ENCODE peak calls at places on chromosomes 5 and 9, in eight cellular contexts. Y, P, Z, L, N, D, I and B are unnamed samples.

GRCh38 chr5:68745459-68745858 is 348.4 kb upstream of the SLC30A5 start:
- DNase-seq in D (no peak), I (no peak), L (no peak), Z (no peak), N (no peak), Y (no peak), P (no peak), B (no peak)

GRCh38 chr5:149466457-149466972 is 84.7 kb downstream of the CSNK1A1 start:
- DNase-seq in I (no peak), P (no peak), Y (no peak), D (no peak), N (peak), L (peak), Z (no peak), B (no peak)

GRCh38 chr5:143078321-143078720 is 308.1 kb downstream of the ARHGAP26 start:
- DNase-seq in L (no peak), D (no peak), Z (no peak), Y (no peak), N (no peak), P (no peak), I (no peak), B (no peak)

GRCh38 chr5:158020555-158021418 is 161.8 kb upstream of the CLINT1 start:
- DNase-seq in Y (no peak), L (no peak), P (no peak), Z (no peak), I (no peak), N (no peak), D (no peak), B (no peak)

GRCh38 chr5:124059200-124059599 is 547.2 kb downstream of the CSNK1G3 start:
- DNase-seq in N (no peak), L (no peak), D (no peak), Y (no peak), P (no peak), Z (no peak), I (no peak), B (no peak)

GRCh38 chr9:69470186-69470977 is 145.4 kb downstream of the ENTREP1 start:
- DNase-seq in Z (no peak), L (no peak), D (no peak), P (no peak), I (no peak), Y (no peak), N (no peak), B (no peak)

GRCh38 chr5:134252671-134253070 is 26.8 kb upstream of the PPP2CA start:
- DNase-seq in L (no peak), P (no peak), I (no peak), N (no peak), Z (no peak), D (no peak), Y (no peak), B (no peak)

GRCh38 chr5:55364537-55365055 is 56.8 kb downstream of the MTREX start:
- DNase-seq in N (no peak), D (no peak), Y (no peak), P (no peak), I (peak), Z (no peak), L (no peak), B (no peak)

GRCh38 chr9:125966456-125966855 is 219.3 kb downstream of the PBX3 start:
- DNase-seq in I (no peak), D (no peak), Z (no peak), Y (no peak), N (no peak), P (no peak), L (no peak), B (no peak)

GRCh38 chr5:76818844-76819831 is at the start of gene F2RL1:
- DNase-seq in L (no peak), D (peak), P (peak), I (no peak), Y (peak), N (no peak), Z (peak), B (peak)

GRCh38 chr5:135241536-135241935 is 157.5 kb downstream of the MACROH2A1 start:
- DNase-seq in Z (no peak), N (no peak), L (no peak), D (no peak), P (no peak), I (no peak), Y (peak), B (no peak)

GRCh38 chr9:2087500-2088313 is 72.6 kb downstream of the SMARCA2 start:
- DNase-seq in D (no peak), Z (no peak), Y (no peak), N (no peak), I (peak), P (no peak), L (no peak), B (no peak)

GRCh38 chr5:67528953-67529352 is 332.4 kb upstream of the CD180 start:
- DNase-seq in P (no peak), D (no peak), I (no peak), Y (no peak), Z (no peak), L (no peak), N (no peak), B (no peak)

GRCh38 chr9:99699386-99699785 is 122.3 kb upstream of the NR4A3 start:
- DNase-seq in Z (no peak), I (no peak), D (no peak), L (no peak), Y (no peak), P (no peak), N (no peak), B (no peak)

GRCh38 chr5:139979518-139979917 is 63.6 kb downstream of the NRG2 start:
- DNase-seq in Z (no peak), Y (no peak), I (no peak), P (no peak), N (no peak), L (no peak), D (no peak), B (no peak)

GRCh38 chr5:31385774-31386537 is 145.9 kb downstream of the DROSHA start:
- DNase-seq in Y (no peak), D (no peak), L (no peak), I (no peak), Z (no peak), N (no peak), P (no peak), B (no peak)

GRCh38 chr9:125066839-125067619 is 76.3 kb downstream of the SCAI start:
- DNase-seq in Y (no peak), L (no peak), N (no peak), Z (no peak), P (no peak), D (no peak), I (no peak), B (no peak)

GRCh38 chr5:150112211-150113046 is 26.1 kb upstream of the CSF1R start:
- DNase-seq in P (peak), Y (no peak), N (no peak), Z (peak), I (no peak), L (peak), D (no peak), B (no peak)

GRCh38 chr5:136686192-136686872 is 321.0 kb upstream of the TRPC7 start:
- DNase-seq in N (no peak), I (no peak), L (peak), Y (no peak), D (no peak), P (no peak), Z (no peak), B (peak)

GRCh38 chr5:59380350-59380951 is 513.1 kb downstream of the PDE4D start:
- DNase-seq in L (peak), I (peak), D (no peak), N (no peak), Y (no peak), Z (no peak), P (no peak), B (no peak)

GRCh38 chr9:97397220-97397619 is 14.7 kb upstream of the TDRD7 start:
- DNase-seq in D (no peak), P (no peak), Z (no peak), I (no peak), L (no peak), N (no peak), Y (no peak), B (no peak)

GRCh38 chr9:91785403-91785917 is 164.6 kb downstream of the ROR2 start:
- DNase-seq in I (no peak), Y (no peak), N (no peak), P (no peak), D (no peak), L (peak), Z (no peak), B (no peak)

GRCh38 chr5:9715891-9716335 is 85.8 kb upstream of the TAS2R1 start:
- DNase-seq in D (no peak), P (no peak), I (no peak), Z (no peak), Y (no peak), L (peak), N (no peak), B (no peak)

GRCh38 chr5:177546262-177546741 is 8.1 kb downstream of the FAM193B start:
- DNase-seq in D (no peak), Z (no peak), P (peak), L (peak), Y (no peak), N (no peak), I (no peak), B (no peak)

GRCh38 chr5:83718195-83718825 is 2.3 kb downstream of the HAPLN1 start:
- DNase-seq in P (no peak), Y (no peak), N (no peak), D (no peak), L (peak), Z (no peak), I (peak), B (peak)

GRCh38 chr9:92807031-92807756 is 42.6 kb upstream of the BICD2 start:
- DNase-seq in L (no peak), Y (no peak), P (peak), D (no peak), N (no peak), Z (no peak), I (no peak), B (no peak)

GRCh38 chr9:117696141-117696540 is 8.1 kb upstream of the TLR4 start:
- DNase-seq in L (no peak), Z (no peak), D (no peak), P (no peak), N (no peak), Y (no peak), I (no peak), B (no peak)

GRCh38 chr5:111742166-111742565 is 14.8 kb downstream of the NREP start:
- DNase-seq in L (no peak), D (no peak), Z (no peak), P (no peak), Y (no peak), N (no peak), I (no peak), B (no peak)

GRCh38 chr5:110612778-110613396 is 113.6 kb downstream of the TMEM232 start:
- DNase-seq in L (no peak), Z (no peak), P (no peak), I (no peak), D (no peak), N (no peak), Y (no peak), B (no peak)

GRCh38 chr9:128972956-128973355 is 25.5 kb downstream of the NUP188 start:
- DNase-seq in D (no peak), N (no peak), Z (no peak), L (peak), P (no peak), I (no peak), Y (no peak), B (no peak)

GRCh38 chr5:144142030-144142825 is 28.2 kb downstream of the YIPF5 start:
- DNase-seq in P (no peak), Y (no peak), I (peak), D (no peak), L (peak), Z (no peak), N (no peak), B (no peak)

GRCh38 chr9:16744386-16744785 is 126.1 kb downstream of the BNC2 start:
- DNase-seq in I (no peak), L (no peak), D (no peak), Y (no peak), N (no peak), Z (no peak), P (no peak), B (no peak)

GRCh38 chr5:1544294-1545010 is 20.7 kb upstream of the LPCAT1 start:
- DNase-seq in P (no peak), Y (no peak), N (no peak), D (peak), L (no peak), I (no peak), Z (no peak), B (no peak)

GRCh38 chr9:93471135-93471534 is 17.8 kb upstream of the FAM120AOS start:
- DNase-seq in I (no peak), Z (no peak), Y (no peak), L (no peak), N (no peak), P (no peak), D (no peak), B (no peak)

GRCh38 chr5:67879619-67880357 is 335.8 kb upstream of the PIK3R1 start:
- DNase-seq in I (no peak), Z (no peak), Y (no peak), P (no peak), D (no peak), N (no peak), L (no peak), B (no peak)

GRCh38 chr5:168327019-168327421 is 35.6 kb downstream of the WWC1 start:
- DNase-seq in Z (no peak), P (no peak), D (no peak), Y (no peak), I (no peak), L (no peak), N (no peak), B (no peak)

GRCh38 chr9:6305954-6306563 is 22.1 kb upstream of the TPD52L3 start:
- DNase-seq in P (no peak), L (no peak), Z (no peak), D (no peak), N (no peak), Y (no peak), I (peak), B (no peak)

GRCh38 chr5:173047838-173048105 is 8.4 kb upstream of the CREBRF start:
- DNase-seq in Y (no peak), P (no peak), D (no peak), Z (no peak), N (no peak), I (no peak), L (no peak), B (no peak)

GRCh38 chr5:173050791-173051190 is 5.4 kb upstream of the CREBRF start:
- DNase-seq in D (no peak), N (no peak), I (no peak), P (no peak), Y (no peak), Z (no peak), L (no peak), B (no peak)

GRCh38 chr5:173042708-173043107 is 13.4 kb upstream of the CREBRF start:
- DNase-seq in I (no peak), N (no peak), P (no peak), Z (no peak), D (no peak), L (no peak), Y (no peak), B (no peak)

GRCh38 chr5:173041881-173042481 is 14.2 kb upstream of the CREBRF start:
- DNase-seq in N (no peak), I (no peak), D (no peak), L (no peak), Y (no peak), Z (no peak), P (no peak), B (no peak)

DNA sequence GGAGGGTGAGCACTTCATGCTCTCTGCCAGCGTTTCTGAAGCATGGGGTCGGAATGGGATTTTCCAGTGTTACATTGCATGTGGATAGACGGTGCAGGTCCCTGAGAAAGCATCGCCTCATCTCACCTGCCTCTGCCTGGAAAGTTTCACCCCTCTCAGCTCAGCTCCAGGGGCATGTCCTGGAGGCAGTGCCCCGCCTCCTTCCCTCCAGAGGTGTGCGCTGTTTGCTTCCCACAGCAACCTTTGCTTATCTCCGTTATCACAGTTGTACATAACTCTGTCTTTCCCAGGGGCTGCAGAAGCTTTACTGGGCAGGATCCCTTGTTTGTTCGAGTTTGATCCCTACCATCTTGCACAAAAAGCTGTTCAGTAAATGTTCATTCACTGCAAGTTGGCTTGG is 10.7 kb upstream of the CREBRF start:
- DNase-seq in Y (no peak), Z (no peak), I (no peak), P (no peak), N (no peak), L (no peak), D (no peak), B (no peak)
- TF ChIP-seq CTCF in Y (no peak), Z (no peak), I (no peak), P (no peak), N (no peak), L (no peak), D (no peak), B (no peak)

GRCh38 chr9:121198512-121199042 is 3.1 kb downstream of the RAB14 start:
- DNase-seq in L (no peak), Z (no peak), P (no peak), D (no peak), N (no peak), I (no peak), Y (no peak), B (no peak)

GRCh38 chr9:121196389-121196788 is 5.3 kb downstream of the RAB14 start:
- DNase-seq in N (no peak), L (no peak), Z (no peak), P (no peak), D (no peak), I (no peak), Y (no peak), B (no peak)

GRCh38 chr9:121194730-121195129 is 6.9 kb downstream of the RAB14 start:
- DNase-seq in Z (no peak), Y (no peak), D (no peak), P (no peak), N (no peak), I (no peak), L (no peak), B (no peak)

GRCh38 chr9:121199921-121200320 is 1.7 kb downstream of the RAB14 start:
- DNase-seq in Y (no peak), I (no peak), D (no peak), L (no peak), Z (no peak), N (no peak), P (no peak), B (no peak)

DNA sequence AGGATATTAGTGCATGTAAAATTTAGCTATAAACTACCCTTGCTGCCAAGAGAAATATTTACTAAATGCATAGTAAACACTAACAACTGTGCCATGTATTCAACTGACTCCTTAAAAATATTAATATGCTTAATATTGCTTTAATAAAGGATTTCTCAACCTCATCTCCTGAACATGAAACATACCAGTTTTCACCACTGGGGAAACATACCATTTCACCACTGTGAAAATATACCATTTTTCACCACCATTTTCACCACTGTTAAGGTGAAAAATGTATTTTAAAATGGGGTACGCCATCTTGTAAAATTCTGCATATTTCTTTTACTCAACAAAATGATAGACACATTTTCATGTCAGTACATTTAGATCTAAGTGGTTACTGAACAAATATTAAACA is 4.5 kb downstream of the RAB14 start:
- DNase-seq in Y (no peak), P (no peak), L (no peak), N (no peak), I (no peak), Z (no peak), D (no peak), B (no peak)
- TF ChIP-seq CTCF in Y (no peak), P (no peak), L (no peak), N (no peak), I (no peak), Z (peak), D (no peak), B (peak)

DNA sequence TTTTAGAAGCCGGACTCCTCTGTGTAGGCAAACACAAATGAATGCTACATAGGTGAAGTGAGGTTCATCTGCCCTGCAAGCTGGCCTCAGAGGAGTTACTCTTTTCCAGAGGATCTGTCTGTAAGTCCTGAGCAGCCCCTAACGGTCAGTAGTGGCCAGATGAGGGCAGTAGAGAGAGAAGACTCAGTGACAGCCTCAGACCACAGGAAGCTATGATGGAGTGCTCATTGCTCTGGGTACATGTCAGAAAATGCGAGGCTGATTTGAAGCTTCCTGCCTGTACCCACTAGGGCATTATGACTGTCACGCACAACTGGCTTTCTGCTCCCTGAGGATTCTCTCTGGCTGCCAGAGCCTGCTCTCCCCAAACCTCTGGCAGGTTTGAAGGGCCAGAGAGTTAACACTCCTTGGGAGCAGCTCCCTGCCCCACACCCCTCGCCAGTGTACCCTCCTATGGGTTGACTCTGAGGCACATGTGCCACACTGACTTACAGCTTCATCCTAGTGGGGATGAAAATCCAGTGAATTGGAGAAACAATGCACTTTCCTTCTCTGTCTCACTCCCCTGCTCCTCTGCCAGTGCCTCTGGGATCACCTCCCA is 141.5 kb downstream of the GABRG2 start:
- DNase-seq in N (no peak), D (no peak), L (no peak), Y (no peak), I (peak), P (no peak), Z (no peak), B (peak)
- TF ChIP-seq CTCF in N (peak), D (peak), L (peak), Y (no peak), I (peak), P (peak), Z (peak), B (no peak)

DNA sequence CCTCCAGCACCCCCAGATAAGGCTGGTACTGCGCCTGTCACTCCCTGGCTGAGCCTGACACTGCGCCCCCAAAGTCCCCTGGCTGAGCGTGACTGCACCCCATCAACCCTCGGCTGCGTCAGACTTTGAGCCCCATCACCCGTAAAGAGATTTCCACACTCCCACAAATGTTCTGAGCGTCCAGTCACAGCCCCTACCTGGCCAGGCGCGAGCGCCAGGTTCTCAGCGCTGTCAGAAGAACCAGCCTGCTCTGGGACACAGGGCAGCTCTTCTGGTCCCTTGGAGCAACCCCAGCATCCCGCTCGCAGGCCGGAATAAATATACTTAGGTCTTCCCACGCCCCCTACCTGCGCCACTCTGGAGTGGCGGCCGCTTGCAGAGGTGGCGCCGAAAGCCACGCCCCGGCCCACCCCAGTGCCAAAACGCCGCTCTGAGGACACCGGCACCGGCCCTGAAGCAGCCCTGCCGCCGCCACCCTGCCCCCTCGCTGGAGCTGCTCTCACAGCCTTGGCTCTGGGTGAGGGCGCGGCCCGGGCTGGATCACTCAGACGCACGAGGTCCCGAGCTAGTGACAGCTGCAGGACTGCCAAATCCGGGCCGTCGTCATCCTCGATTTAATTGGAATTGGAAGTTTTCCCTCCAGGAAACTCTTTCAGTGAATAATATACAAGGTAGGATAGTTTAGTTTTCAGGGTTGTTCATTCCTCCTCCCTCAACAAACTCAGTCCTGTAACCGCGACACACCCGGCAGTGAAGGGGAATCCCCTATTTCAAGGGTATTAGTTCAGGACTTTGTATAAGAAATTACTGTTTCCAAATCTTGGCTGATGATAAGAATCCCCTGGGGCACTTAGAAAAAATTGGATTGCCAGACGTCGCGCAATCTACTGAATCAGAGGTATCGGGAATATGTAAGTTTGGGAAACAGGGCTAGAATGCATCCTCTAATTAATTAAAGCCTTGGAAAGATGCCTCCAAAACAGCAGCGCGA is 1.2 kb upstream of the CEMIP2 start:
- DNase-seq in P (peak), Z (peak), D (peak), Y (peak), N (peak), I (no peak), L (no peak), B (peak)
- TF ChIP-seq CTCF in P (peak), Z (peak), D (peak), Y (no peak), N (no peak), I (no peak), L (no peak), B (no peak)